ENCODE peak calls at places on chromosomes 1 and 21, in four cellular contexts. M is K562, V is HepG2, X is HCT116. C is an unnamed sample. For H3K4me1, the result is how much of the 10 kb centered on the place peaks cover.

GRCh38 chr1:162372159-162373071 is 4.2 kb downstream of the SPATA46 start:
- DNase-seq in M (peak), V (no peak), X (no peak), C (no peak)

GRCh38 chr1:109399326-109399957 is 1.7 kb upstream of the SORT1 start:
- DNase-seq in M (peak), V (peak), X (peak), C (peak)

GRCh38 chr1:210218047-210218446 is 14.5 kb upstream of the SERTAD4 start:
- DNase-seq in M (no peak), V (no peak), X (no peak), C (no peak)

GRCh38 chr1:26831546-26832248 is 5.2 kb downstream of the ZDHHC18 start:
- DNase-seq in M (no peak), V (peak), X (no peak), C (no peak)

GRCh38 chr1:8464377-8464776 is 146.5 kb downstream of the SLC45A1 start:
- DNase-seq in M (no peak), V (no peak), X (no peak), C (no peak)

GRCh38 chr1:77874804-77875445 is 13.5 kb upstream of the NEXN start:
- DNase-seq in M (no peak), V (no peak), X (no peak), C (no peak)

GRCh38 chr1:215568287-215568692 is 1.2 kb downstream of the KCTD3 start:
- DNase-seq in M (peak), V (no peak), X (no peak), C (no peak)

GRCh38 chr1:114340906-114341698 is 169.9 kb downstream of the TRIM33 start:
- DNase-seq in M (no peak), V (no peak), X (no peak), C (no peak)

GRCh38 chr1:162139398-162139685 is 69.9 kb downstream of the NOS1AP start:
- DNase-seq in M (no peak), V (peak), X (no peak), C (no peak)

GRCh38 chr1:51671527-51672325 is 54.8 kb downstream of the OSBPL9 start:
- DNase-seq in M (peak), V (no peak), X (no peak), C (no peak)

GRCh38 chr1:9549955-9550546 is 10.8 kb downstream of the SLC25A33 start:
- DNase-seq in M (no peak), V (peak), X (no peak), C (no peak)

GRCh38 chr1:158516966-158517365 is 37.2 kb downstream of the OR6Y1 start:
- DNase-seq in M (no peak), V (no peak), X (no peak), C (no peak)

GRCh38 chr1:41641483-41641829 is 157.0 kb upstream of the EDN2 start:
- DNase-seq in M (no peak), V (no peak), X (no peak), C (no peak)

GRCh38 chr1:2356911-2357845 is 34.2 kb downstream of the MORN1 start:
- DNase-seq in M (no peak), V (no peak), X (no peak), C (no peak)

GRCh38 chr21:14383596-14384210 is 757 bp upstream of the HSPA13 start:
- DNase-seq in M (peak), V (no peak), X (no peak), C (no peak)

GRCh38 chr1:64041366-64042131 is 161.9 kb upstream of the UBE2U start:
- DNase-seq in M (no peak), V (no peak), X (no peak), C (no peak)

GRCh38 chr1:2583871-2584341 is 2.7 kb upstream of the PRXL2B start:
- DNase-seq in M (no peak), V (no peak), X (no peak), C (no peak)

GRCh38 chr1:223704921-223705878 is 7.1 kb upstream of the CAPN2 start:
- DNase-seq in M (no peak), V (no peak), X (no peak), C (no peak)

GRCh38 chr1:9593492-9594465 is 5.1 kb downstream of the TMEM201 start:
- DNase-seq in M (peak), V (peak), X (no peak), C (no peak)

GRCh38 chr1:154431586-154432373 is 26.6 kb downstream of the IL6R start:
- DNase-seq in M (peak), V (no peak), X (no peak), C (peak)

GRCh38 chr21:25501996-25502665 is 105.2 kb downstream of the MRPL39 start:
- DNase-seq in M (no peak), V (no peak), X (no peak), C (no peak)

GRCh38 chr1:209585672-209586071 is 2.2 kb downstream of the CAMK1G start:
- DNase-seq in M (no peak), V (no peak), X (no peak), C (no peak)

GRCh38 chr1:172167801-172168596 is 252.5 kb upstream of the C1orf105 start:
- DNase-seq in M (no peak), V (no peak), X (no peak), C (no peak)

GRCh38 chr1:86503477-86504129 is 34.9 kb downstream of the CLCA1 start:
- DNase-seq in M (peak), V (no peak), X (no peak), C (no peak)

GRCh38 chr1:83901547-83902155 is 97.3 kb downstream of the TTLL7 start:
- DNase-seq in M (peak), V (peak), X (no peak), C (peak)
- TF ChIP-seq TCF7L2 in M (no peak), V (no peak), X (no peak), C (no peak)

GRCh38 chr1:42943166-42943565 is 15.5 kb downstream of the SLC2A1 start:
- DNase-seq in M (peak), V (no peak), X (peak), C (no peak)
- H3K4me1 ChIP-seq in M (half or more), V (half or more), X (half or more), C (half or more)

GRCh38 chr1:44783697-44784093 is 4.3 kb downstream of the BEST4 start:
- DNase-seq in M (no peak), V (no peak), X (no peak), C (no peak)

GRCh38 chr1:44785027-44785376 is 3.0 kb downstream of the BEST4 start:
- DNase-seq in M (no peak), V (no peak), X (no peak), C (no peak)

GRCh38 chr1:44786138-44786840 is 1.7 kb downstream of the BEST4 start:
- DNase-seq in M (peak), V (peak), X (peak), C (no peak)

GRCh38 chr1:44785501-44786137 is 2.4 kb downstream of the BEST4 start:
- DNase-seq in M (no peak), V (no peak), X (no peak), C (no peak)

GRCh38 chr1:44784094-44785026 is 3.6 kb downstream of the BEST4 start:
- DNase-seq in M (no peak), V (peak), X (no peak), C (no peak)
- TF ChIP-seq CTCF in M (peak), V (peak), X (no peak), C (no peak)

DNA sequence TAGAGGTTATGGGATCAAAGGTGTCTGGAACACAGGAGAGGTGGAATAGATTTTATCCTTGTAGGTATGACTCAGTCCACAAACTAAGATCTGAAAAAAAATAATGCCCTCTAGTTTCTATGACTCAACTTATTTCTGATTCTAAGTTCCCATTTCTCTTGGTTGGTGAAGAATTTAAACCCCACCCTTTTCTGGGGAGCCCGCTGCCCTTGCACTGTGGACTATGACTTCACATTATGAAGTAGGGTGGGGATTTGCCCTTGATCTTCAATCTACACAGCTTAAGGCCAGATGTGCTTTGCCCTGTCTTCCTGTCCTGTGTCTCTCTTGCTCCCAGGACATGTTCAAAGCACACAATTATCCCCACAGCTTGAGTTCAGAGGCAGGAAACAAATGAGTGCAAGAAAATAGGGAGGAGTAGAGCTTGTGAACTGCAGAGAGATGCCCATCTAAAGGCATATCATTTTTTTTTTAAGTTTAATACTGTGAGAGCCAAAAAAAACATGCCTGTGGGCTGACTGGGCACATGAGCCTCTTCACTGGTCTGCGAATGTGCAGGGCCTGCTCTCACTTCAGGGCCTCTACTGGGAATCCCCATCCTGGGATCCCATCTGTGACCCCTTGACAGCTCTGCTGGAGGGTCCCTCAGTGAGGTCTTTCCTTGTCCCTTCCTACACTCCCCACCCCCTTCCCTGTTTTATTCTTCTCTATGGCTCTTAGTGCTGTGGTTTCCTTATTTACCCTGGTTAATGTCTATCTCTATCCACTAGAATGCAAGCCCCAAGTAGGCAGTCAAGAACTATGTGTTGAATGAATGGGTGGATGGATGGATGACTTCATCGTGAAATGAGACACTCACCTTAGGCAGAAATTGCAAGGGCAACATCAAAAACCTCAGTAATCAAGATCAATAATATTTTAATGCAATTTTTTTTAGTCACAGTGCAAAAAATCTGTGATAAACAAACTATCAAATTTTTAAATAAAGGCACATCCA is 61.5 kb downstream of the CD58 start:
- DNase-seq in M (peak), V (peak), X (peak), C (peak)
- TF ChIP-seq TCF7L2 in M (no peak), V (no peak), X (peak), C (no peak)

GRCh38 chr1:234528073-234528865 is 49.3 kb upstream of the TARBP1 start:
- DNase-seq in M (peak), V (no peak), X (no peak), C (no peak)

GRCh38 chr1:234521802-234522185 is 42.8 kb upstream of the TARBP1 start:
- DNase-seq in M (no peak), V (no peak), X (no peak), C (no peak)

GRCh38 chr1:234527346-234527745 is 48.4 kb upstream of the TARBP1 start:
- DNase-seq in M (peak), V (no peak), X (no peak), C (no peak)

GRCh38 chr1:234529095-234529494 is 50.1 kb upstream of the TARBP1 start:
- DNase-seq in M (no peak), V (no peak), X (no peak), C (no peak)

GRCh38 chr1:234525156-234525774 is 46.3 kb upstream of the TARBP1 start:
- DNase-seq in M (no peak), V (no peak), X (no peak), C (no peak)
- H3K4me1 ChIP-seq in M (half or more), V (under half), X (under half), C (under half)

DNA sequence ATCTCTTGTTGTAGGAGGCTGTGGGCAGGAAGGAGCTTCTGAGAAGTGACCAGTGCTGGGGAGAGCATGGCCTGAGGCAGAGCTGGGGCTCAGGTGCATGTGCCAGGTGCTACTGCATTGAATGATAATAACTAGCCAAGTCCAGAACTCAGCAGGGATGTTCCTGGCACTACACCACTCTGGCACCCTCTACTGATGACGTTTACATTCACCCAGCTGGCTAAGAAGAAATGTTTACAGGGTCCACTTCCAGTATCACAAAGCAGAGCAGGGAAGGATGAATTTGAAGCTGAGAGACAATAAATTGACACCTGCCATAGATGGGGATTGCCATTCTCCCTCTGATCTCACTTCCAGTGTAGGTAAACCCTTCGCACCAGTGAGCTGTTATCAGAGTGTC is 411.8 kb downstream of the SETD4 start:
- DNase-seq in M (no peak), V (no peak), X (no peak), C (no peak)
- TF ChIP-seq CTCF in M (peak), V (peak), X (peak), C (no peak)

GRCh38 chr1:46575778-46576177 is 24.3 kb upstream of the KNCN start:
- DNase-seq in M (no peak), V (no peak), X (no peak), C (no peak)
- TF ChIP-seq TCF7L2 in M (no peak), V (no peak), X (no peak), C (no peak)

C was measured in Panc1.